ENCODE peak calls at places on chromosomes 6 and 20, in eight cellular contexts. U is kidney; L is brain microvascular endothelial cell; T is CD4-positive, CD25-positive, alpha-beta regulatory T cell; J is neuronal stem cell; Z is CD8-positive, alpha-beta memory T cell; K is psoas muscle; O is upper lobe of right lung. A is an unnamed sample.

GRCh38 chr20:20780127-20780822 is 67.8 kb upstream of the RALGAPA2 start:
- DNase-seq in Z (peak; percentile 1), T (no peak), J (no peak), U (peak; percentile 84), L (no peak), K (peak; percentile 91), O (peak; percentile 94), A (no peak)

GRCh38 chr6:164507197-164507957 is 802.0 kb downstream of the C6orf118 start:
- DNase-seq in T (no peak), K (no peak), U (peak; percentile 75), L (no peak), O (no peak), Z (no peak), J (no peak), A (peak; percentile 1)

GRCh38 chr20:6705106-6705766 is 62.2 kb upstream of the BMP2 start:
- DNase-seq in U (no peak), Z (no peak), L (peak; percentile 67), J (no peak), T (no peak), K (no peak), O (no peak), A (peak; percentile 70)

GRCh38 chr6:157946865-157947532 is 34.7 kb upstream of the SYNJ2 start:
- DNase-seq in Z (no peak), T (peak; percentile 20), K (no peak), J (no peak), U (no peak), L (no peak), O (no peak), A (no peak)

GRCh38 chr6:32084780-32085179 is 24.4 kb downstream of the TNXB start:
- DNase-seq in U (no peak), K (no peak), O (no peak), J (no peak), Z (no peak), L (no peak), T (no peak), A (no peak)

GRCh38 chr6:159463440-159463839 is 229.6 kb downstream of the SOD2 start:
- DNase-seq in U (no peak), K (no peak), T (no peak), L (peak; percentile 5), Z (no peak), J (no peak), O (no peak), A (no peak)

GRCh38 chr6:3385660-3386151 is 71.1 kb downstream of the SLC22A23 start:
- DNase-seq in J (no peak), T (no peak), U (no peak), L (no peak), K (no peak), Z (no peak), O (no peak), A (no peak)

GRCh38 chr6:45387236-45387635 is 9.5 kb upstream of the SUPT3H start:
- DNase-seq in Z (no peak), O (no peak), K (no peak), J (no peak), L (peak; percentile 41), U (no peak), T (no peak), A (no peak)

GRCh38 chr6:143400258-143401059 is 50.0 kb downstream of the ADAT2 start:
- DNase-seq in U (no peak), J (no peak), T (no peak), K (no peak), O (no peak), L (no peak), Z (peak; percentile 24), A (no peak)

GRCh38 chr6:167970236-167970635 is 27.2 kb upstream of the KIF25 start:
- DNase-seq in J (no peak), T (no peak), U (no peak), O (no peak), Z (no peak), L (no peak), K (no peak), A (no peak)

GRCh38 chr6:167963589-167964057 is 33.8 kb upstream of the KIF25 start:
- DNase-seq in O (no peak), K (no peak), L (no peak), U (no peak), T (no peak), J (no peak), Z (no peak), A (no peak)

GRCh38 chr6:167965602-167966539 is 31.6 kb upstream of the KIF25 start:
- DNase-seq in J (no peak), O (no peak), K (no peak), L (no peak), Z (no peak), T (no peak), U (no peak), A (no peak)

GRCh38 chr6:167968091-167968490 is 29.4 kb upstream of the KIF25 start:
- DNase-seq in U (no peak), Z (no peak), T (no peak), K (no peak), J (no peak), L (no peak), O (no peak), A (no peak)

DNA sequence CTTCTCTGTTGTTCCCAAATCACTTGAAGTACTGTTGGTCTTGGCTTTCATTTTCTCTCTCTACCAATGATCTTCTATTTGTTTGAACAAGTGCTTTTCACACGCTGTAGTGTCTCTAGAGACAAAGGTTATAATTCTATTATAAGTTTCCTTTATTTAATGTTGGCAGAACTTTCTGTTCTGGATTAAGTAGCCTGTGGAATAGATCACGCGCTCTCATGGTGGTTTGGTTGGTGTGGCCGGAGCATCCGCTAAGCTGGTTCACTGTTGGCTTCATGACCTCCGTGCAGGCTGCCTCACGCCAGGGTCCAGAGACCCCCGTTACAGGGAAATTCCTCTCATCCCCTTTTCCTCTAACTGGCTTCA is 30.9 kb upstream of the KIF25 start:
- DNase-seq in J (no peak), L (no peak), O (no peak), T (no peak), K (no peak), U (no peak), Z (no peak), A (no peak)
- H3K36me3 ChIP-seq in J (peaks cover 36% of the 10 kb centered on the region), L (peaks cover 10% of the 10 kb centered on the region), O (peaks cover 56% of the 10 kb centered on the region), T (peaks cover 15% of the 10 kb centered on the region), K (peaks cover 82% of the 10 kb centered on the region), U (peaks cover 37% of the 10 kb centered on the region), Z (peaks cover 4% of the 10 kb centered on the region), A (peaks cover 29% of the 10 kb centered on the region)

GRCh38 chr6:90068264-90068663 is 174.0 kb downstream of the GJA10 start:
- DNase-seq in O (no peak), Z (no peak), L (peak; percentile 76), U (no peak), K (peak; percentile 16), J (no peak), T (no peak), A (peak; percentile 68)

GRCh38 chr6:90072501-90072900 is 178.2 kb downstream of the GJA10 start:
- DNase-seq in K (no peak), T (no peak), O (no peak), Z (no peak), L (no peak), J (no peak), U (no peak), A (no peak)

GRCh38 chr6:90065173-90065572 is 170.9 kb downstream of the GJA10 start:
- DNase-seq in T (no peak), Z (no peak), U (no peak), J (no peak), O (no peak), L (no peak), K (no peak), A (no peak)

GRCh38 chr6:90066715-90067114 is 172.4 kb downstream of the GJA10 start:
- DNase-seq in L (no peak), Z (no peak), U (no peak), O (no peak), K (no peak), T (no peak), J (no peak), A (no peak)

GRCh38 chr6:90068835-90069478 is 174.7 kb downstream of the GJA10 start:
- DNase-seq in Z (no peak), O (no peak), J (no peak), K (no peak), L (peak; percentile 16), T (no peak), U (no peak), A (peak; percentile 4)
- H3K36me3 ChIP-seq in Z (peaks cover 5% of the 10 kb centered on the region), O (no peaks in the 10 kb centered on the region), J (no peaks in the 10 kb centered on the region), K (no peaks in the 10 kb centered on the region), L (no peaks in the 10 kb centered on the region), T (no peaks in the 10 kb centered on the region), U (no peaks in the 10 kb centered on the region), A (no peaks in the 10 kb centered on the region)

DNA sequence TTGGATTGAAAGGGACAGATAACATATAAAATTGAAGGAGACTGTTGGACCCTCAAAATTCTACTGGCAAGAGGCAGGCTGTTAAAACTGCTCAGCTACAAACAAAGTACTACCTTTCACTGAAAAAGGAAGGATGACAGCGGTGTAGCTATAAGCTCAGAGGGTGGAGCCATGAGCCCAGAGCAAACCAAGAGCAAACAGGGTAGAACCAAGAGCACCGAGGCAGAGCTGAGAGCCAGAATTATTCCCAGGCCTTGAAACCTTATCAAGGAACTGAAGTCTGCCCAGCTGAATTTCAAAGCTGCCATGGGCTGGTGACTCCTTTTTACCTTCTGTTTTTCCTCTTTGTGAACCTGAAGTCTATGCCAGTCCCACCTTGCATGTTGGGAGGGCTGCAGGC is 74.7 kb upstream of the SLC4A11 start:
- DNase-seq in T (no peak), U (no peak), J (no peak), O (no peak), Z (no peak), K (no peak), L (no peak), A (peak; percentile 2)
- H3K36me3 ChIP-seq in T (peaks cover 19% of the 10 kb centered on the region), U (peaks cover 28% of the 10 kb centered on the region), J (peaks cover 5% of the 10 kb centered on the region), O (peaks cover 64% of the 10 kb centered on the region), Z (no peaks in the 10 kb centered on the region), K (peaks cover 26% of the 10 kb centered on the region), L (peaks cover 24% of the 10 kb centered on the region), A (peaks cover 39% of the 10 kb centered on the region)

GRCh38 chr6:44254957-44255808 is 2.1 kb downstream of the SLC35B2 start:
- DNase-seq in Z (no peak), L (no peak), T (no peak), U (peak; percentile 63), J (no peak), K (no peak), O (no peak), A (no peak)
- H3K36me3 ChIP-seq in Z (peaks cover 57% of the 10 kb centered on the region), L (peaks cover 60% of the 10 kb centered on the region), T (peaks cover 67% of the 10 kb centered on the region), U (peaks cover 40% of the 10 kb centered on the region), J (peaks cover 53% of the 10 kb centered on the region), K (peaks cover 65% of the 10 kb centered on the region), O (peaks cover 59% of the 10 kb centered on the region), A (peaks cover 58% of the 10 kb centered on the region)

GRCh38 chr20:34540596-34541263 is 17.8 kb upstream of the MAP1LC3A start:
- DNase-seq in L (no peak), K (no peak), O (no peak), T (no peak), Z (no peak), J (no peak), U (no peak), A (no peak)
- H3K36me3 ChIP-seq in L (peaks cover 57% of the 10 kb centered on the region), K (peaks cover 56% of the 10 kb centered on the region), O (peaks cover 59% of the 10 kb centered on the region), T (peaks cover 26% of the 10 kb centered on the region), Z (peaks cover 21% of the 10 kb centered on the region), J (peaks cover 32% of the 10 kb centered on the region), U (peaks cover 31% of the 10 kb centered on the region), A (peaks cover 64% of the 10 kb centered on the region)

GRCh38 chr6:34855463-34855862 is 32.4 kb downstream of the TAF11 start:
- DNase-seq in O (no peak), T (no peak), U (no peak), J (no peak), L (no peak), K (no peak), Z (no peak), A (no peak)
- H3K36me3 ChIP-seq in O (peaks cover 75% of the 10 kb centered on the region), T (peaks cover 37% of the 10 kb centered on the region), U (peaks cover 53% of the 10 kb centered on the region), J (peaks cover 31% of the 10 kb centered on the region), L (peaks cover 24% of the 10 kb centered on the region), K (peaks cover 66% of the 10 kb centered on the region), Z (peaks cover 18% of the 10 kb centered on the region), A (peaks cover 30% of the 10 kb centered on the region)

GRCh38 chr20:3803289-3803688 is 7.2 kb downstream of the CDC25B start:
- DNase-seq in T (no peak), K (no peak), J (no peak), U (no peak), O (no peak), L (no peak), Z (no peak), A (no peak)
- H3K36me3 ChIP-seq in T (peaks cover 67% of the 10 kb centered on the region), K (peaks cover 41% of the 10 kb centered on the region), J (peaks cover 26% of the 10 kb centered on the region), U (no peaks in the 10 kb centered on the region), O (peaks cover 75% of the 10 kb centered on the region), L (peaks cover 19% of the 10 kb centered on the region), Z (peaks cover 70% of the 10 kb centered on the region), A (peaks cover 79% of the 10 kb centered on the region)